ENCODE peak calls at places on chromosomes 7 and 10, in five cellular contexts. One of them, this sample, is unnamed.

GRCh38 chr10:128150045-128150493 is 23.8 kb upstream of the MKI67 start:
- DNase-seq in IMR-90: peak
- DNase-seq in neuronal stem cell: peak
- DNase-seq in H9: peak
- DNase-seq in H1: peak
- DNase-seq in this sample: peak

GRCh38 chr7:67738-68395 is 124.5 kb upstream of the FAM20C start:
- DNase-seq in IMR-90: peak
- DNase-seq in neuronal stem cell: no peak
- DNase-seq in H9: no peak
- DNase-seq in H1: no peak
- DNase-seq in this sample: no peak

GRCh38 chr7:27950123-27950522 is 210.2 kb downstream of the TAX1BP1 start:
- DNase-seq in H1: no peak
- DNase-seq in neuronal stem cell: no peak
- DNase-seq in H9: no peak
- DNase-seq in IMR-90: no peak
- DNase-seq in this sample: no peak

GRCh38 chr7:132865366-132865765 is 216.5 kb downstream of the CHCHD3 start:
- DNase-seq in H9: no peak
- DNase-seq in H1: no peak
- DNase-seq in neuronal stem cell: no peak
- DNase-seq in IMR-90: no peak
- DNase-seq in this sample: no peak

GRCh38 chr10:71409516-71410104 is 12.9 kb downstream of the CDH23 start:
- DNase-seq in H1: peak
- DNase-seq in IMR-90: no peak
- DNase-seq in neuronal stem cell: no peak
- DNase-seq in H9: no peak
- DNase-seq in this sample: no peak

GRCh38 chr7:100675581-100676350 is 2.2 kb downstream of the GNB2 start:
- DNase-seq in neuronal stem cell: peak
- DNase-seq in H9: peak
- DNase-seq in H1: peak
- DNase-seq in IMR-90: peak
- DNase-seq in this sample: peak

GRCh38 chr7:4939971-4940720 is 18.8 kb downstream of the MMD2 start:
- DNase-seq in H9: no peak
- DNase-seq in neuronal stem cell: no peak
- DNase-seq in IMR-90: no peak
- DNase-seq in H1: no peak
- DNase-seq in this sample: no peak

GRCh38 chr10:105288613-105289012 is 647.5 kb downstream of the SORCS3 start:
- DNase-seq in IMR-90: no peak
- DNase-seq in H1: no peak
- DNase-seq in neuronal stem cell: no peak
- DNase-seq in H9: no peak
- DNase-seq in this sample: no peak

GRCh38 chr7:30596043-30596641 is 1.5 kb downstream of the GARS1 start:
- DNase-seq in IMR-90: peak
- DNase-seq in neuronal stem cell: no peak
- DNase-seq in H1: no peak
- DNase-seq in H9: no peak
- DNase-seq in this sample: peak

GRCh38 chr10:51915031-51915542 is 215.7 kb upstream of the CSTF2T start:
- DNase-seq in IMR-90: no peak
- DNase-seq in H1: no peak
- DNase-seq in H9: peak
- DNase-seq in neuronal stem cell: no peak
- DNase-seq in this sample: no peak

GRCh38 chr7:111107989-111108388 is 17.1 kb downstream of the LRRN3 start:
- DNase-seq in H9: no peak
- DNase-seq in H1: no peak
- DNase-seq in IMR-90: no peak
- DNase-seq in neuronal stem cell: no peak
- DNase-seq in this sample: peak

GRCh38 chr7:80060218-80060806 is 74.3 kb upstream of the GNAI1 start:
- DNase-seq in H1: no peak
- DNase-seq in neuronal stem cell: peak
- DNase-seq in H9: no peak
- DNase-seq in IMR-90: peak
- DNase-seq in this sample: peak

GRCh38 chr7:18356195-18356645 is 139.3 kb upstream of the HDAC9 start:
- DNase-seq in H1: no peak
- DNase-seq in H9: no peak
- DNase-seq in IMR-90: peak
- DNase-seq in neuronal stem cell: peak
- DNase-seq in this sample: peak

GRCh38 chr7:127667751-127668530 is 15.9 kb downstream of the SND1 start:
- DNase-seq in IMR-90: peak
- DNase-seq in H9: no peak
- DNase-seq in neuronal stem cell: no peak
- DNase-seq in H1: no peak
- DNase-seq in this sample: peak

GRCh38 chr7:28243861-28244260 is 63.3 kb upstream of the JAZF1 start:
- DNase-seq in neuronal stem cell: no peak
- DNase-seq in IMR-90: no peak
- DNase-seq in H1: no peak
- DNase-seq in H9: no peak
- DNase-seq in this sample: no peak

GRCh38 chr7:124532166-124532565 is 233.4 kb downstream of the GPR37 start:
- DNase-seq in IMR-90: peak
- DNase-seq in H9: no peak
- DNase-seq in neuronal stem cell: no peak
- DNase-seq in H1: no peak
- DNase-seq in this sample: no peak

GRCh38 chr7:7795736-7796135 is 77.3 kb upstream of the RPA3 start:
- DNase-seq in H9: no peak
- DNase-seq in H1: no peak
- DNase-seq in neuronal stem cell: no peak
- DNase-seq in IMR-90: peak
- DNase-seq in this sample: peak

GRCh38 chr7:17633099-17633498 is 307.2 kb downstream of the SNX13 start:
- DNase-seq in IMR-90: peak
- DNase-seq in neuronal stem cell: no peak
- DNase-seq in H1: no peak
- DNase-seq in H9: no peak
- DNase-seq in this sample: peak

GRCh38 chr10:78410046-78410965 is 376.6 kb downstream of the RPS24 start:
- DNase-seq in H1: no peak
- DNase-seq in H9: peak
- DNase-seq in neuronal stem cell: no peak
- DNase-seq in IMR-90: no peak
- DNase-seq in this sample: no peak

GRCh38 chr7:158228986-158229385 is 358.6 kb downstream of the PTPRN2 start:
- DNase-seq in neuronal stem cell: peak
- DNase-seq in IMR-90: no peak
- DNase-seq in H1: no peak
- DNase-seq in H9: peak
- DNase-seq in this sample: no peak

GRCh38 chr7:24854866-24855265 is 97.6 kb upstream of the GSDME start:
- DNase-seq in H9: no peak
- DNase-seq in IMR-90: peak
- DNase-seq in neuronal stem cell: no peak
- DNase-seq in H1: no peak
- DNase-seq in this sample: no peak

GRCh38 chr10:35882422-35883150 is 240.5 kb upstream of the FZD8 start:
- DNase-seq in neuronal stem cell: no peak
- DNase-seq in IMR-90: no peak
- DNase-seq in H9: peak
- DNase-seq in H1: peak
- DNase-seq in this sample: no peak

GRCh38 chr7:70317356-70317755 is 719.1 kb downstream of the AUTS2 start:
- DNase-seq in H1: no peak
- DNase-seq in neuronal stem cell: no peak
- DNase-seq in H9: no peak
- DNase-seq in IMR-90: no peak
- DNase-seq in this sample: peak

GRCh38 chr10:79116801-79117723 is 48.3 kb downstream of the ZMIZ1 start:
- DNase-seq in IMR-90: peak
- DNase-seq in H1: no peak
- DNase-seq in H9: no peak
- DNase-seq in neuronal stem cell: no peak
- DNase-seq in this sample: peak

GRCh38 chr7:113086431-113086888 is at the start of gene GPR85:
- DNase-seq in H1: peak
- DNase-seq in neuronal stem cell: peak
- DNase-seq in H9: peak
- DNase-seq in IMR-90: peak
- DNase-seq in this sample: peak

GRCh38 chr7:28433604-28434254 is 21.4 kb downstream of the CREB5 start:
- DNase-seq in IMR-90: peak
- DNase-seq in H9: peak
- DNase-seq in H1: peak
- DNase-seq in neuronal stem cell: peak
- DNase-seq in this sample: peak

GRCh38 chr7:71716741-71717140 is 584.8 kb downstream of the GALNT17 start:
- DNase-seq in neuronal stem cell: no peak
- DNase-seq in H1: no peak
- DNase-seq in H9: no peak
- DNase-seq in IMR-90: no peak
- DNase-seq in this sample: no peak

GRCh38 chr10:9166770-9167169 is 1112.3 kb downstream of the GATA3 start:
- DNase-seq in H1: no peak
- DNase-seq in H9: no peak
- DNase-seq in IMR-90: no peak
- DNase-seq in neuronal stem cell: no peak
- DNase-seq in this sample: no peak

GRCh38 chr10:80204193-80204714 is 1.1 kb downstream of the ANXA11 start:
- DNase-seq in H1: no peak
- DNase-seq in neuronal stem cell: no peak
- DNase-seq in IMR-90: no peak
- DNase-seq in H9: no peak
- DNase-seq in this sample: peak

GRCh38 chr10:104117839-104118323 is 4.1 kb upstream of the SFR1 start:
- DNase-seq in neuronal stem cell: no peak
- DNase-seq in H1: no peak
- DNase-seq in IMR-90: peak
- DNase-seq in H9: no peak
- DNase-seq in this sample: no peak

GRCh38 chr10:43683451-43684197 is 34.9 kb upstream of the ZNF32 start:
- DNase-seq in H9: peak
- DNase-seq in IMR-90: peak
- DNase-seq in H1: peak
- DNase-seq in neuronal stem cell: no peak
- DNase-seq in this sample: peak

GRCh38 chr10:5563237-5563961 is 38.6 kb downstream of the CALML3 start:
- DNase-seq in neuronal stem cell: no peak
- DNase-seq in H1: no peak
- DNase-seq in H9: no peak
- DNase-seq in IMR-90: no peak
- DNase-seq in this sample: peak
- H2BK120ac ChIP-seq in neuronal stem cell: no peak
- H2BK120ac ChIP-seq in H1: no peak
- H2BK120ac ChIP-seq in H9: no peak
- H2BK120ac ChIP-seq in IMR-90: peak
- H2BK120ac ChIP-seq in this sample: peak

GRCh38 chr7:23546897-23547572 is 15.3 kb upstream of the TRA2A start:
- DNase-seq in H9: peak
- DNase-seq in IMR-90: peak
- DNase-seq in neuronal stem cell: peak
- DNase-seq in H1: peak
- DNase-seq in this sample: peak

GRCh38 chr7:23542752-23543151 is 11.0 kb upstream of the TRA2A start:
- DNase-seq in IMR-90: no peak
- DNase-seq in neuronal stem cell: no peak
- DNase-seq in H9: no peak
- DNase-seq in H1: no peak
- DNase-seq in this sample: no peak

GRCh38 chr7:23544913-23545354 is 13.2 kb upstream of the TRA2A start:
- DNase-seq in neuronal stem cell: no peak
- DNase-seq in IMR-90: peak
- DNase-seq in H9: no peak
- DNase-seq in H1: no peak
- DNase-seq in this sample: peak

GRCh38 chr7:23547662-23548061 is 15.9 kb upstream of the TRA2A start:
- DNase-seq in neuronal stem cell: no peak
- DNase-seq in IMR-90: no peak
- DNase-seq in H9: no peak
- DNase-seq in H1: no peak
- DNase-seq in this sample: no peak

DNA sequence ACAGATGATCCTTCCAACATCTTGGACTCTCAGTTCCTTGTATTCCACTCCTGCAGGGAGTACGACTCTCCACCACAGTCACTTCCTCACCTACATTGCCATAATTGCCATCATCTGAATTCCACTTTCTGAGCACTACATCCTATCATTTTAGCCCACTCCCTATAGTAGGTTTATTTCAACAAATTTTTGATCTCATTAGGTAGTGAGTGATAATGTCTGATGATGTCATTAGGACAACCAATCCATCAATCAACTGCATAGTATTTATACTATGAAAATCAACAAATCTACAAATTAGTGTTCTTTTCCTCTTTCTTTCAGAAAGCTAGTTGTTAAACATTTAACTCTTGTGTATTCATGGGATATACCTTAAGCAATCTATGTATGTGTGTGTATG is 13.7 kb upstream of the TRA2A start:
- DNase-seq in H1: no peak
- DNase-seq in neuronal stem cell: no peak
- DNase-seq in H9: no peak
- DNase-seq in IMR-90: no peak
- DNase-seq in this sample: no peak
- H2AFZ ChIP-seq in H1: no peak
- H2AFZ ChIP-seq in neuronal stem cell: no peak
- H2AFZ ChIP-seq in H9: no peak
- H2AFZ ChIP-seq in IMR-90: no peak
- H2AFZ ChIP-seq in this sample: no peak

DNA sequence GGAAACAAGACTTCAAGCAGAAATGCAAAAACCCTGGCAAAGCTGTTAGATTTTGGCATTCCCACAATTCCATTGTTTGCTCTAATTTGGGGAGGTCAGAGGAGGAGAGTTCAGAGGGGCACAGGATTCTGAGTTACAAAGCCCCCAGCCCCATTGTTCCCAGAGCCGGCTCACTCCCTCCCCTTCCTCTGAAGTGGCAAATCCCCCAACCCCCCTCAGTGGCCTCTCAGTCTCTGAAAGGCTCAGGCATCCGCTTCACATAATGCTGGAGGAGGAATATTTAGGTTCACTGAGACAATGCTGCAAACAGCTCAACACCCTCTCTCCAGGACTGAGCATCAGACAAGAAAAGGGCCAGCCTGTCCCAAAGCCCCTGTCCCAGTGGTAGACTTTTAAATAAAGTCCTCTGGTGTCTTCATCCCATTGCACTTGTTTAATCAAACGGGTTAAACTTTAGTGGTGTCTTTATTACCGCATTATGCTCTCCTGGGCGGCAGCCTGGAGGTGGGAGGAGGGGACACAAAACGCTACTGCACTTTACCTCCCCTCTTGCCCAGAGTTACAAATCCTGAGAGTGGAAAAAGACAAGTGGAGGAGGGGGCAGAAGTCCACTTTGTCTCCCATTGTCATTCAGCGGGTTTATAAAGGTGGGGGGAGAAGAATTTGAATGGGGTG is 257.9 kb downstream of the FGFR2 start:
- DNase-seq in neuronal stem cell: peak
- DNase-seq in IMR-90: no peak
- DNase-seq in H9: peak
- DNase-seq in H1: peak
- DNase-seq in this sample: no peak
- H2BK15ac ChIP-seq in neuronal stem cell: no peak
- H2BK15ac ChIP-seq in IMR-90: no peak
- H2BK15ac ChIP-seq in H9: no peak
- H2BK15ac ChIP-seq in H1: no peak
- H2BK15ac ChIP-seq in this sample: no peak

GRCh38 chr10:56623064-56623463 is 262.0 kb upstream of the ZWINT start:
- DNase-seq in neuronal stem cell: no peak
- DNase-seq in IMR-90: no peak
- DNase-seq in H1: no peak
- DNase-seq in H9: no peak
- DNase-seq in this sample: no peak
- H2BK120ac ChIP-seq in neuronal stem cell: no peak
- H2BK120ac ChIP-seq in IMR-90: no peak
- H2BK120ac ChIP-seq in H1: no peak
- H2BK120ac ChIP-seq in H9: no peak
- H2BK120ac ChIP-seq in this sample: no peak

This sample was measured in mesenchymal stem cell.